ENCODE peak calls at places on chromosomes 13 and 19, in eight cellular contexts. One of them, this sample, is unnamed.

GRCh38 chr19:15379996-15380647 is 535 bp upstream of the AKAP8 start:
- DNase-seq in progenitor cell of endocrine pancreas: no peak
- DNase-seq in GM12865: peak; percentile 74
- DNase-seq in cardiac fibroblast: peak; percentile 50
- DNase-seq in mucosa of descending colon: peak; percentile 85
- DNase-seq in GM23338: peak; percentile 84
- DNase-seq in endothelial cell: peak; percentile 66
- DNase-seq in endodermal cell: peak; percentile 94
- DNase-seq in this sample: no peak

GRCh38 chr13:95485045-95485517 is 67.4 kb upstream of the CLDN10 start:
- DNase-seq in progenitor cell of endocrine pancreas: no peak
- DNase-seq in GM12865: no peak
- DNase-seq in cardiac fibroblast: peak; percentile 59
- DNase-seq in mucosa of descending colon: no peak
- DNase-seq in GM23338: no peak
- DNase-seq in endothelial cell: no peak
- DNase-seq in endodermal cell: no peak
- DNase-seq in this sample: no peak

GRCh38 chr19:14505488-14506239 is 9.7 kb upstream of the GIPC1 start:
- DNase-seq in progenitor cell of endocrine pancreas: peak; percentile 56
- DNase-seq in GM12865: peak; percentile 68
- DNase-seq in cardiac fibroblast: peak; percentile 74
- DNase-seq in mucosa of descending colon: peak; percentile 84
- DNase-seq in GM23338: peak; percentile 89
- DNase-seq in endothelial cell: peak; percentile 82
- DNase-seq in endodermal cell: peak; percentile 95
- DNase-seq in this sample: no peak

GRCh38 chr13:114162533-114162922 is 16.5 kb upstream of the CFAP97D2 start:
- DNase-seq in progenitor cell of endocrine pancreas: no peak
- DNase-seq in GM12865: no peak
- DNase-seq in cardiac fibroblast: no peak
- DNase-seq in mucosa of descending colon: no peak
- DNase-seq in GM23338: no peak
- DNase-seq in endothelial cell: no peak
- DNase-seq in endodermal cell: no peak
- DNase-seq in this sample: no peak

GRCh38 chr19:40661616-40662015 is 28.8 kb downstream of the NUMBL start:
- DNase-seq in progenitor cell of endocrine pancreas: no peak
- DNase-seq in GM12865: no peak
- DNase-seq in cardiac fibroblast: no peak
- DNase-seq in mucosa of descending colon: no peak
- DNase-seq in GM23338: no peak
- DNase-seq in endothelial cell: no peak
- DNase-seq in endodermal cell: no peak
- DNase-seq in this sample: no peak

GRCh38 chr13:39777527-39778061 is 122.1 kb downstream of the COG6 start:
- DNase-seq in progenitor cell of endocrine pancreas: no peak
- DNase-seq in GM12865: peak; percentile 51
- DNase-seq in cardiac fibroblast: peak; percentile 81
- DNase-seq in mucosa of descending colon: no peak
- DNase-seq in GM23338: peak; percentile 39
- DNase-seq in endothelial cell: no peak
- DNase-seq in endodermal cell: peak; percentile 59
- DNase-seq in this sample: no peak

GRCh38 chr19:8589177-8589714 is 12.0 kb upstream of the MYO1F start:
- DNase-seq in progenitor cell of endocrine pancreas: no peak
- DNase-seq in GM12865: no peak
- DNase-seq in cardiac fibroblast: no peak
- DNase-seq in mucosa of descending colon: no peak
- DNase-seq in GM23338: no peak
- DNase-seq in endothelial cell: no peak
- DNase-seq in endodermal cell: no peak
- DNase-seq in this sample: no peak

GRCh38 chr13:79782541-79783216 is 301.7 kb downstream of the NDFIP2 start:
- DNase-seq in progenitor cell of endocrine pancreas: peak; percentile 42
- DNase-seq in GM12865: peak; percentile 45
- DNase-seq in cardiac fibroblast: peak; percentile 92
- DNase-seq in mucosa of descending colon: peak; percentile 44
- DNase-seq in GM23338: peak; percentile 87
- DNase-seq in endothelial cell: peak; percentile 71
- DNase-seq in endodermal cell: peak; percentile 92
- DNase-seq in this sample: peak; percentile 37

GRCh38 chr19:33134571-33135041 is 2.7 kb downstream of the WDR88 start:
- DNase-seq in progenitor cell of endocrine pancreas: no peak
- DNase-seq in GM12865: no peak
- DNase-seq in cardiac fibroblast: no peak
- DNase-seq in mucosa of descending colon: no peak
- DNase-seq in GM23338: peak; percentile 71
- DNase-seq in endothelial cell: no peak
- DNase-seq in endodermal cell: peak; percentile 80
- DNase-seq in this sample: no peak

GRCh38 chr13:32019612-32020233 is 11.9 kb upstream of the FRY start:
- DNase-seq in progenitor cell of endocrine pancreas: peak; percentile 25
- DNase-seq in GM12865: peak; percentile 83
- DNase-seq in cardiac fibroblast: peak; percentile 89
- DNase-seq in mucosa of descending colon: no peak
- DNase-seq in GM23338: peak; percentile 75
- DNase-seq in endothelial cell: peak; percentile 60
- DNase-seq in endodermal cell: peak; percentile 84
- DNase-seq in this sample: peak; percentile 35

GRCh38 chr13:50387124-50387581 is 371.9 kb downstream of the KCNRG start:
- DNase-seq in progenitor cell of endocrine pancreas: no peak
- DNase-seq in GM12865: peak; percentile 43
- DNase-seq in cardiac fibroblast: no peak
- DNase-seq in mucosa of descending colon: peak; percentile 64
- DNase-seq in GM23338: peak; percentile 72
- DNase-seq in endothelial cell: no peak
- DNase-seq in endodermal cell: peak; percentile 83
- DNase-seq in this sample: no peak

GRCh38 chr19:15422311-15423075 is 3.7 kb upstream of the AKAP8L start:
- DNase-seq in progenitor cell of endocrine pancreas: no peak
- DNase-seq in GM12865: no peak
- DNase-seq in cardiac fibroblast: no peak
- DNase-seq in mucosa of descending colon: no peak
- DNase-seq in GM23338: no peak
- DNase-seq in endothelial cell: no peak
- DNase-seq in endodermal cell: no peak
- DNase-seq in this sample: no peak

GRCh38 chr13:75635101-75635620 is 969 bp upstream of the LMO7 start:
- DNase-seq in progenitor cell of endocrine pancreas: no peak
- DNase-seq in GM12865: no peak
- DNase-seq in cardiac fibroblast: no peak
- DNase-seq in mucosa of descending colon: peak; percentile 42
- DNase-seq in GM23338: peak; percentile 41
- DNase-seq in endothelial cell: peak; percentile 28
- DNase-seq in endodermal cell: no peak
- DNase-seq in this sample: no peak

GRCh38 chr13:91546865-91547264 is 148.4 kb downstream of the GPC5 start:
- DNase-seq in progenitor cell of endocrine pancreas: no peak
- DNase-seq in GM12865: no peak
- DNase-seq in cardiac fibroblast: no peak
- DNase-seq in mucosa of descending colon: no peak
- DNase-seq in GM23338: no peak
- DNase-seq in endothelial cell: no peak
- DNase-seq in endodermal cell: no peak
- DNase-seq in this sample: no peak

GRCh38 chr19:44662686-44663085 is 8.6 kb upstream of the CEACAM19 start:
- DNase-seq in progenitor cell of endocrine pancreas: no peak
- DNase-seq in GM12865: no peak
- DNase-seq in cardiac fibroblast: peak; percentile 50
- DNase-seq in mucosa of descending colon: no peak
- DNase-seq in GM23338: no peak
- DNase-seq in endothelial cell: no peak
- DNase-seq in endodermal cell: no peak
- DNase-seq in this sample: peak; percentile 31

GRCh38 chr19:44664976-44665375 is 6.3 kb upstream of the CEACAM19 start:
- DNase-seq in progenitor cell of endocrine pancreas: no peak
- DNase-seq in GM12865: no peak
- DNase-seq in cardiac fibroblast: no peak
- DNase-seq in mucosa of descending colon: no peak
- DNase-seq in GM23338: no peak
- DNase-seq in endothelial cell: no peak
- DNase-seq in endodermal cell: no peak
- DNase-seq in this sample: no peak

GRCh38 chr19:44661904-44662303 is 9.4 kb upstream of the CEACAM19 start:
- DNase-seq in progenitor cell of endocrine pancreas: no peak
- DNase-seq in GM12865: no peak
- DNase-seq in cardiac fibroblast: no peak
- DNase-seq in mucosa of descending colon: no peak
- DNase-seq in GM23338: no peak
- DNase-seq in endothelial cell: no peak
- DNase-seq in endodermal cell: no peak
- DNase-seq in this sample: no peak

GRCh38 chr19:44661205-44661604 is 10.1 kb upstream of the CEACAM19 start:
- DNase-seq in progenitor cell of endocrine pancreas: no peak
- DNase-seq in GM12865: no peak
- DNase-seq in cardiac fibroblast: no peak
- DNase-seq in mucosa of descending colon: no peak
- DNase-seq in GM23338: no peak
- DNase-seq in endothelial cell: no peak
- DNase-seq in endodermal cell: no peak
- DNase-seq in this sample: no peak

GRCh38 chr19:44663996-44664395 is 7.3 kb upstream of the CEACAM19 start:
- DNase-seq in progenitor cell of endocrine pancreas: no peak
- DNase-seq in GM12865: no peak
- DNase-seq in cardiac fibroblast: no peak
- DNase-seq in mucosa of descending colon: no peak
- DNase-seq in GM23338: no peak
- DNase-seq in endothelial cell: no peak
- DNase-seq in endodermal cell: no peak
- DNase-seq in this sample: no peak
- TF ChIP-seq CTCF in progenitor cell of endocrine pancreas: no peak
- TF ChIP-seq CTCF in GM12865: no peak
- TF ChIP-seq CTCF in cardiac fibroblast: no peak
- TF ChIP-seq CTCF in mucosa of descending colon: no peak
- TF ChIP-seq CTCF in GM23338: no peak
- TF ChIP-seq CTCF in endothelial cell: no peak
- TF ChIP-seq CTCF in endodermal cell: no peak
- TF ChIP-seq CTCF in this sample: no peak

GRCh38 chr19:54684537-54684936 is 21.8 kb downstream of the LILRB4 start:
- DNase-seq in progenitor cell of endocrine pancreas: no peak
- DNase-seq in GM12865: peak; percentile 57
- DNase-seq in cardiac fibroblast: no peak
- DNase-seq in mucosa of descending colon: no peak
- DNase-seq in GM23338: peak; percentile 52
- DNase-seq in endothelial cell: no peak
- DNase-seq in endodermal cell: peak; percentile 65
- DNase-seq in this sample: no peak
- TF ChIP-seq CTCF in progenitor cell of endocrine pancreas: no peak
- TF ChIP-seq CTCF in GM12865: no peak
- TF ChIP-seq CTCF in cardiac fibroblast: no peak
- TF ChIP-seq CTCF in mucosa of descending colon: no peak
- TF ChIP-seq CTCF in GM23338: no peak
- TF ChIP-seq CTCF in endothelial cell: no peak
- TF ChIP-seq CTCF in endodermal cell: no peak
- TF ChIP-seq CTCF in this sample: no peak

GRCh38 chr19:7010722-7011593 is 10.3 kb downstream of the MBD3L2B start:
- DNase-seq in progenitor cell of endocrine pancreas: no peak
- DNase-seq in GM12865: peak; percentile 57
- DNase-seq in cardiac fibroblast: no peak
- DNase-seq in mucosa of descending colon: no peak
- DNase-seq in GM23338: no peak
- DNase-seq in endothelial cell: no peak
- DNase-seq in endodermal cell: no peak
- DNase-seq in this sample: no peak

GRCh38 chr19:7004313-7004931 is 16.8 kb downstream of the MBD3L2B start:
- DNase-seq in progenitor cell of endocrine pancreas: no peak
- DNase-seq in GM12865: no peak
- DNase-seq in cardiac fibroblast: no peak
- DNase-seq in mucosa of descending colon: no peak
- DNase-seq in GM23338: peak; percentile 75
- DNase-seq in endothelial cell: peak; percentile 11
- DNase-seq in endodermal cell: peak; percentile 48
- DNase-seq in this sample: no peak

GRCh38 chr19:7000816-7001215 is 20.4 kb downstream of the MBD3L2B start:
- DNase-seq in progenitor cell of endocrine pancreas: no peak
- DNase-seq in GM12865: no peak
- DNase-seq in cardiac fibroblast: no peak
- DNase-seq in mucosa of descending colon: no peak
- DNase-seq in GM23338: no peak
- DNase-seq in endothelial cell: no peak
- DNase-seq in endodermal cell: no peak
- DNase-seq in this sample: no peak

GRCh38 chr19:7007859-7008258 is 13.4 kb downstream of the MBD3L2B start:
- DNase-seq in progenitor cell of endocrine pancreas: no peak
- DNase-seq in GM12865: no peak
- DNase-seq in cardiac fibroblast: no peak
- DNase-seq in mucosa of descending colon: no peak
- DNase-seq in GM23338: no peak
- DNase-seq in endothelial cell: no peak
- DNase-seq in endodermal cell: no peak
- DNase-seq in this sample: no peak

DNA sequence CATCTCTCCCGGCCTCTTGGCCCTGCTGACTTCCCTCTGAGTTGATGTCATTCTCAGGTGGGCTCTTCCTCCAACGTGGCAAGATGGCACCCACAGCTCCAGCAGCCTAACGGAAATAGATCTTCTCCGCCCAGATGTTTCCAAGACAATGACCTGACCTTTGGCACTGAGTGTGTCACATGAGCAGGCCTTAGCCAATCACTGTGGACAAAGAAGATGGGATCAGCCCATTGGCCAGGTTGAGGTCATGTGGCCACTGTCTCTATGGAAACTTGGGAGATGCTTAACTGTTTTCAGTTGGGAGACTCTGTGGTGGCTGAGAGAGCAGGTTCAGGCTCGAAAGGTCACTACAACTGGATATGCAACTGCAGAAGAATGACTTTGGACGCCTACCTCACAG is 14.9 kb downstream of the MBD3L2B start:
- DNase-seq in progenitor cell of endocrine pancreas: no peak
- DNase-seq in GM12865: no peak
- DNase-seq in cardiac fibroblast: no peak
- DNase-seq in mucosa of descending colon: no peak
- DNase-seq in GM23338: no peak
- DNase-seq in endothelial cell: no peak
- DNase-seq in endodermal cell: no peak
- DNase-seq in this sample: no peak
- TF ChIP-seq CTCF in progenitor cell of endocrine pancreas: no peak
- TF ChIP-seq CTCF in GM12865: no peak
- TF ChIP-seq CTCF in cardiac fibroblast: no peak
- TF ChIP-seq CTCF in mucosa of descending colon: no peak
- TF ChIP-seq CTCF in GM23338: no peak
- TF ChIP-seq CTCF in endothelial cell: no peak
- TF ChIP-seq CTCF in endodermal cell: no peak
- TF ChIP-seq CTCF in this sample: no peak

DNA sequence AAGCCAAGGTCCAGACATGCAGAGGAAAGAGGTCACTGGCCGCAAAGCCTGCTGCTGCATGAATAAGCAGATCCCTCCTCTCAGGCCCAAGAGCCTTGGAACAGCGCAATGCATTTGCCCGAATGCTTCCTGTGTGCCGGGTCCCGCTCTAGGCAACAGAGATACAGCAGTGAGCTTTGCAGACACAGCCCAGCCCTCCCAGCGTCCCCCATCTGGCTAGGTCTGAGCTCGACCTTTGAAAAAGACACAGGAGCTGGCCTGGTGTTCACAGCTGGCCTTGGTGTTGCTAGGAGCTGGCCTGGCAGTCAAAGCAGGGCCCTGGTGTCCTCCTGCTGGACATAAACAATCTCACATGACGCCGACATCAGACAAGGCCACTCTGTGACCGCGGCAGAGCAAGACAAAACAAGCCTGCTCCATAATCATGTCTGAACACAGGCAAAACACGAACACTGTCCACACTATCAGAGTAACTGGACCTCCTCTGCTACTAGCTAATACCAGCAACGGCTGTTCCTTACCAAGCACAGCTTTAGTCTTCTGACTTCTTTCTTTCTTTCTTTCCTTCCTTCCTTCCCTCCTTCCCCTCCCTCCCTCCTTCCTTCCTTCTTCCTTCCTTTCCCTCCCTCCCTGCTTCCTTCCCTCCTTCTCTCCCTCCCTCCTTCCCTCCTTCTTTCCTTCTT is 5.7 kb upstream of the PEX11G start:
- DNase-seq in progenitor cell of endocrine pancreas: no peak
- DNase-seq in GM12865: no peak
- DNase-seq in cardiac fibroblast: peak; percentile 52
- DNase-seq in mucosa of descending colon: no peak
- DNase-seq in GM23338: no peak
- DNase-seq in endothelial cell: no peak
- DNase-seq in endodermal cell: no peak
- DNase-seq in this sample: peak; percentile 86
- TF ChIP-seq CTCF in progenitor cell of endocrine pancreas: peak; percentile 19
- TF ChIP-seq CTCF in GM12865: no peak
- TF ChIP-seq CTCF in cardiac fibroblast: peak; percentile 34
- TF ChIP-seq CTCF in mucosa of descending colon: no peak
- TF ChIP-seq CTCF in GM23338: no peak
- TF ChIP-seq CTCF in endothelial cell: no peak
- TF ChIP-seq CTCF in endodermal cell: peak; percentile 31
- TF ChIP-seq CTCF in this sample: no peak

This sample was measured in dorsolateral prefrontal cortex.